ENCODE peak calls at places on chromosomes 5 and 9, in ten cellular contexts. E is tibial artery; Y is cardiac muscle cell; M is suprapubic skin; H is HepG2; Q is osteoblast; U is spleen; F is Panc1; Z is CD8-positive, alpha-beta T cell; N is ovary. P is an unnamed sample. For H3K27me3, the result is how much of the 10 kb centered on the place peaks cover.

GRCh38 chr9:34540826-34541225 is 18.0 kb upstream of the ENHO start:
- DNase-seq in Q (peak), E (no peak), Y (peak), H (no peak), Z (no peak), N (no peak), M (no peak), F (no peak), U (no peak), P (no peak)

GRCh38 chr5:163846512-163846911 is 341.1 kb downstream of the MAT2B start:
- DNase-seq in U (no peak), E (no peak), M (no peak), F (no peak), Z (no peak), H (no peak), Q (no peak), N (no peak), Y (peak), P (no peak)

GRCh38 chr9:137666505-137666809 is 47.7 kb downstream of the EHMT1 start:
- DNase-seq in F (no peak), N (no peak), E (no peak), Z (no peak), Y (no peak), H (no peak), M (no peak), U (peak), Q (no peak), P (no peak)

GRCh38 chr5:149228610-149229297 is 42.9 kb upstream of the AFAP1L1 start:
- DNase-seq in Q (peak), E (no peak), H (peak), N (no peak), U (no peak), F (peak), Z (no peak), Y (peak), M (no peak), P (no peak)

GRCh38 chr9:115883467-115884329 is 269.9 kb upstream of the PAPPA start:
- DNase-seq in Q (peak), F (no peak), H (peak), N (no peak), Y (peak), U (no peak), M (no peak), Z (no peak), E (no peak), P (no peak)

GRCh38 chr9:136629879-136630661 is 32.6 kb upstream of the EGFL7 start:
- DNase-seq in Y (peak), E (no peak), M (no peak), Z (peak), F (no peak), H (peak), U (peak), Q (peak), N (no peak), P (peak)

GRCh38 chr5:168366124-168366523 is 74.7 kb downstream of the WWC1 start:
- DNase-seq in F (peak), Z (no peak), Q (peak), M (no peak), U (no peak), E (no peak), H (no peak), N (no peak), Y (peak), P (no peak)

GRCh38 chr9:108316633-108317032 is 539.2 kb downstream of the ACTL7B start:
- DNase-seq in U (no peak), M (no peak), N (no peak), F (no peak), E (no peak), Y (no peak), Z (no peak), H (no peak), Q (no peak), P (no peak)

GRCh38 chr9:132163876-132164603 is 2.2 kb downstream of the NTNG2 start:
- DNase-seq in U (no peak), Y (no peak), F (no peak), Z (no peak), M (no peak), N (no peak), E (no peak), H (no peak), Q (no peak), P (no peak)

GRCh38 chr5:8828596-8829321 is 717.1 kb downstream of the SEMA5A start:
- DNase-seq in H (no peak), E (no peak), Z (no peak), F (no peak), M (no peak), U (no peak), Y (peak), Q (no peak), N (no peak), P (no peak)

GRCh38 chr9:124716795-124717194 is 54.3 kb downstream of the NR6A1 start:
- DNase-seq in U (no peak), M (no peak), N (no peak), F (no peak), Z (no peak), Y (no peak), H (no peak), Q (peak), E (no peak), P (no peak)

GRCh38 chr5:130135506-130135905 is 231.2 kb downstream of the CHSY3 start:
- DNase-seq in M (no peak), N (no peak), U (no peak), Y (peak), E (no peak), H (no peak), F (no peak), Z (no peak), Q (peak), P (no peak)

GRCh38 chr5:126967808-126968466 is 62.4 kb downstream of the MARCHF3 start:
- DNase-seq in N (no peak), M (no peak), Z (no peak), Y (peak), Q (no peak), E (no peak), F (no peak), U (no peak), H (no peak), P (no peak)

GRCh38 chr9:115013998-115014397 is 83.6 kb upstream of the TNFSF8 start:
- DNase-seq in Z (peak), Q (peak), M (no peak), N (peak), E (peak), F (no peak), H (peak), U (peak), Y (peak), P (peak)

GRCh38 chr5:58094031-58094430 is 365.9 kb downstream of the PLK2 start:
- DNase-seq in F (peak), E (no peak), Q (no peak), Y (no peak), U (no peak), M (no peak), N (no peak), Z (no peak), H (no peak), P (no peak)

GRCh38 chr9:16230731-16231130 is 639.7 kb downstream of the BNC2 start:
- DNase-seq in E (no peak), H (no peak), Q (no peak), N (no peak), F (no peak), Z (no peak), Y (no peak), M (no peak), U (no peak), P (no peak)

GRCh38 chr5:141704782-141705297 is 22.8 kb upstream of the ARAP3 start:
- DNase-seq in Z (no peak), M (no peak), F (no peak), Q (no peak), Y (no peak), H (no peak), N (no peak), E (no peak), U (no peak), P (no peak)
- H3K27me3 ChIP-seq in Z (under half), M (under half), F (under half), Q (half or more), Y (half or more), H (under half), N (under half), E (under half), U (under half), P (under half)

GRCh38 chr9:68536876-68537490 is 3.7 kb downstream of the TMEM252 start:
- DNase-seq in U (no peak), N (no peak), E (no peak), H (no peak), Y (no peak), F (no peak), M (no peak), Z (no peak), Q (no peak), P (no peak)

GRCh38 chr9:68538200-68538599 is 2.5 kb downstream of the TMEM252 start:
- DNase-seq in H (no peak), U (no peak), N (no peak), Q (no peak), M (no peak), E (peak), Y (no peak), F (no peak), Z (no peak), P (no peak)

GRCh38 chr9:68545033-68545705 is 4.5 kb upstream of the TMEM252 start:
- DNase-seq in Y (no peak), N (no peak), M (no peak), Q (no peak), Z (no peak), F (no peak), H (no peak), E (no peak), U (no peak), P (no peak)

GRCh38 chr9:68541568-68541967 is 885 bp upstream of the TMEM252 start:
- DNase-seq in M (no peak), U (no peak), F (no peak), N (no peak), Z (no peak), E (no peak), H (no peak), Y (peak), Q (no peak), P (no peak)

GRCh38 chr9:68540712-68541535 is at the start of gene TMEM252:
- DNase-seq in U (no peak), M (no peak), Z (no peak), Q (no peak), N (no peak), H (no peak), E (no peak), Y (peak), F (no peak), P (no peak)
- H3K27ac ChIP-seq in U (no peak), M (no peak), Z (no peak), Q (no peak), N (no peak), H (no peak), E (peak), Y (no peak), F (no peak), P (no peak)

GRCh38 chr9:135305546-135306180 is 173.9 kb upstream of the PPP1R26 start:
- DNase-seq in M (no peak), Y (no peak), Z (no peak), E (no peak), F (no peak), Q (peak), H (no peak), N (no peak), U (no peak), P (no peak)

GRCh38 chr9:135303280-135303647 is 176.3 kb upstream of the PPP1R26 start:
- DNase-seq in E (no peak), F (no peak), M (no peak), N (no peak), Z (no peak), U (no peak), H (no peak), Q (peak), Y (no peak), P (no peak)

GRCh38 chr9:135303865-135304499 is 175.6 kb upstream of the PPP1R26 start:
- DNase-seq in E (no peak), M (no peak), Z (no peak), N (no peak), U (no peak), F (no peak), Q (no peak), H (no peak), Y (no peak), P (no peak)

GRCh38 chr9:135306699-135307098 is 172.9 kb upstream of the PPP1R26 start:
- DNase-seq in Y (no peak), Q (peak), E (no peak), Z (no peak), H (no peak), U (no peak), F (no peak), N (no peak), M (no peak), P (no peak)

DNA sequence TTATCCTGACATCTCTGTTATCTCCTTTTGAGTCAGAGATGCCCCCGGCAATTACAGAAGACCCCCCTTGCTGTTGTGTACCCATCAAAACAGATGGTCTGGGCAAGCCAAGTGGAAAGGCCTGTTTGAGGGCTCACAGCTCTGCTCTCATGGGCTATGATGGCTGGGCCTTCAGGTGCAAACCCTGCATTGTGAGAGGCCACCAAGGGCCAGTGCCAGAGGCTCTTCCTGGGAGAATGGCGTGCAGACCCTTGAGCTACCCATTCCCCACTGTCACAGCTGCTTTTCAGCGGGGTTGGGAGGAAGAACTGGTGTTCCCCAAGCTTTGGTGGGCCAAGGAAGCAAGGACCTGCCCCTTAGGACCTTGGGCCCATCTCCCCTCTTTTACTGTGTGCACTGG is 174.7 kb upstream of the PPP1R26 start:
- DNase-seq in Z (no peak), N (no peak), Y (no peak), E (no peak), U (no peak), M (no peak), F (no peak), Q (peak), H (no peak), P (no peak)
- H3K27me3 ChIP-seq in Z (under half), N (under half), Y (under half), E (under half), U (under half), M (half or more), F (under half), Q (under half), H (under half), P (under half)

GRCh38 chr9:121363586-121363961 is 6.5 kb downstream of the STOM start:
- DNase-seq in Y (no peak), Z (no peak), U (no peak), M (no peak), F (no peak), H (no peak), Q (no peak), E (no peak), N (no peak), P (no peak)
- H3K27ac ChIP-seq in Y (peak), Z (no peak), U (peak), M (peak), F (peak), H (no peak), Q (peak), E (peak), N (no peak), P (peak)

GRCh38 chr5:73155541-73156222 is 17.3 kb upstream of the TMEM174 start:
- DNase-seq in N (no peak), M (no peak), U (no peak), H (no peak), Y (peak), E (no peak), Q (no peak), Z (no peak), F (no peak), P (no peak)

GRCh38 chr5:73157399-73158303 is 15.3 kb upstream of the TMEM174 start:
- DNase-seq in H (no peak), Z (no peak), E (no peak), Y (no peak), F (no peak), M (no peak), Q (no peak), N (no peak), U (no peak), P (no peak)

GRCh38 chr5:73154607-73155006 is 18.4 kb upstream of the TMEM174 start:
- DNase-seq in Q (no peak), H (no peak), F (no peak), E (no peak), M (no peak), N (no peak), Y (no peak), Z (no peak), U (no peak), P (no peak)

GRCh38 chr5:73160239-73160671 is 12.7 kb upstream of the TMEM174 start:
- DNase-seq in U (no peak), Q (peak), E (no peak), N (no peak), F (no peak), M (no peak), Y (no peak), Z (peak), H (no peak), P (no peak)

GRCh38 chr5:73158313-73158712 is 14.7 kb upstream of the TMEM174 start:
- DNase-seq in M (no peak), Z (no peak), H (no peak), Y (no peak), E (no peak), U (no peak), N (no peak), F (no peak), Q (no peak), P (no peak)
- H3K27me3 ChIP-seq in M (under half), Z (under half), H (under half), Y (under half), E (under half), U (half or more), N (under half), F (under half), Q (under half), P (under half)